ENCODE peak calls at places on chromosome 21, in six cellular contexts. K is BJ; O is AG10803; S is retinal pigment epithelial cell; T is CD8-positive, alpha-beta T cell; L is GM23338. P is an unnamed sample.

GRCh38 chr21:22993822-22994574 is 1995.8 kb downstream of the NCAM2 start:
- DNase-seq in K (no peak), O (no peak), S (no peak), T (no peak), L (no peak), P (no peak)

GRCh38 chr21:14591882-14592281 is 45.8 kb upstream of the SAMSN1 start:
- DNase-seq in K (no peak), O (peak; percentile 5), S (peak; percentile 27), T (no peak), L (no peak), P (peak; percentile 45)

GRCh38 chr21:28754127-28754611 is 238.5 kb downstream of the LTN1 start:
- DNase-seq in K (peak; percentile 91), O (peak; percentile 67), S (peak; percentile 82), T (no peak), L (no peak), P (no peak)

GRCh38 chr21:42524341-42525227 is 10.9 kb downstream of the SLC37A1 start:
- DNase-seq in K (peak; percentile 25), O (peak; percentile 54), S (no peak), T (peak; percentile 38), L (peak; percentile 53), P (no peak)

GRCh38 chr21:34530264-34530663 is 18.3 kb upstream of the KCNE1 start:
- DNase-seq in K (peak; percentile 59), O (peak; percentile 86), S (no peak), T (no peak), L (no peak), P (no peak)

GRCh38 chr21:42218836-42219605 is at the start of gene ABCG1:
- DNase-seq in K (no peak), O (no peak), S (no peak), T (no peak), L (peak; percentile 87), P (no peak)

GRCh38 chr21:37627074-37627473 is 260.5 kb downstream of the DYRK1A start:
- DNase-seq in K (no peak), O (no peak), S (no peak), T (no peak), L (peak; percentile 8), P (no peak)

GRCh38 chr21:30164796-30165195 is 1.8 kb downstream of the CLDN17 start:
- DNase-seq in K (no peak), O (no peak), S (no peak), T (no peak), L (no peak), P (no peak)

GRCh38 chr21:15423676-15424445 is 305.9 kb upstream of the USP25 start:
- DNase-seq in K (no peak), O (no peak), S (no peak), T (no peak), L (peak; percentile 84), P (no peak)

GRCh38 chr21:29302340-29302991 is 3.7 kb downstream of the BACH1 start:
- DNase-seq in K (no peak), O (no peak), S (no peak), T (no peak), L (no peak), P (no peak)

GRCh38 chr21:43190544-43191340 is 21.9 kb downstream of the CRYAA start:
- DNase-seq in K (no peak), O (no peak), S (no peak), T (no peak), L (no peak), P (no peak)

GRCh38 chr21:29671728-29672127 is 268.1 kb downstream of the GRIK1 start:
- DNase-seq in K (no peak), O (no peak), S (no peak), T (no peak), L (peak; percentile 19), P (no peak)

GRCh38 chr21:42581676-42582371 is 68.2 kb downstream of the SLC37A1 start:
- DNase-seq in K (no peak), O (no peak), S (no peak), T (no peak), L (no peak), P (no peak)

GRCh38 chr21:35222541-35222941 is 173.4 kb upstream of the RUNX1 start:
- DNase-seq in K (no peak), O (peak; percentile 22), S (no peak), T (no peak), L (no peak), P (no peak)

GRCh38 chr21:25967566-25968438 is 202.8 kb downstream of the APP start:
- DNase-seq in K (no peak), O (no peak), S (peak; percentile 44), T (no peak), L (no peak), P (no peak)

GRCh38 chr21:26966978-26967913 is at the start of gene ADAMTS5:
- DNase-seq in K (no peak), O (peak; percentile 94), S (no peak), T (no peak), L (peak; percentile 74), P (peak; percentile 71)

GRCh38 chr21:16004121-16004520 is 274.3 kb downstream of the USP25 start:
- DNase-seq in K (no peak), O (no peak), S (no peak), T (no peak), L (no peak), P (no peak)

GRCh38 chr21:14771587-14771986 is 225.5 kb upstream of the SAMSN1 start:
- DNase-seq in K (no peak), O (no peak), S (no peak), T (no peak), L (no peak), P (no peak)

GRCh38 chr21:20404915-20405314 is 593.3 kb upstream of the NCAM2 start:
- DNase-seq in K (no peak), O (no peak), S (no peak), T (no peak), L (peak; percentile 14), P (no peak)

GRCh38 chr21:29196021-29196663 is 65.7 kb downstream of the MAP3K7CL start:
- DNase-seq in K (peak; percentile 56), O (peak; percentile 79), S (peak; percentile 51), T (peak; percentile 35), L (peak; percentile 33), P (peak; percentile 92)

GRCh38 chr21:43323244-43324005 is 103.5 kb downstream of the SIK1 start:
- DNase-seq in K (no peak), O (peak; percentile 17), S (peak; percentile 60), T (no peak), L (no peak), P (no peak)

GRCh38 chr21:29827236-29827635 is 112.6 kb downstream of the GRIK1 start:
- DNase-seq in K (no peak), O (no peak), S (no peak), T (no peak), L (no peak), P (no peak)

GRCh38 chr21:41929248-41929647 is 24.6 kb downstream of the C2CD2 start:
- DNase-seq in K (no peak), O (no peak), S (no peak), T (no peak), L (no peak), P (no peak)

DNA sequence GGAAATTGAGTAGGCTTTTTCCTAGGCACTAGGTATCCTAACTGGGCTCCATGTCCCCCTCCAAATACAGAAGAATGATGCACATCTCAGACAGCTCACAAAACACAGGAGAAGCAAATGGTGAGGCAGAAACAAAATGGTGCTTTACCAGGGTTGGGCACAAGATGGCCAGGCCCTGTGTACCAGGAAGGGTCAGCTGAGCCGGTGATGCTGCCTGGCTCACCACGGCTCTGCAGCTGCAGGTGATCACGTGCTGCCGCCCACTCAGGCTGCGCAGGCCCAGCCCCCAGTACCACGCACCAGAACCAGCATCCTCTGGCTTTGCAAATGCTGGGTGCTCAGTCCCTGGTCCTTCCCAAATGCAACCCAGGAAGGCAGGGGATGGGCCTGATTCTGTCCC is 998 bp upstream of the DSCAM start:
- DNase-seq in K (no peak), O (no peak), S (no peak), T (no peak), L (peak; percentile 5), P (no peak)
- TF ChIP-seq CTCF in K (no peak), O (no peak), S (no peak), T (no peak), L (peak; percentile 14), P (no peak)

DNA sequence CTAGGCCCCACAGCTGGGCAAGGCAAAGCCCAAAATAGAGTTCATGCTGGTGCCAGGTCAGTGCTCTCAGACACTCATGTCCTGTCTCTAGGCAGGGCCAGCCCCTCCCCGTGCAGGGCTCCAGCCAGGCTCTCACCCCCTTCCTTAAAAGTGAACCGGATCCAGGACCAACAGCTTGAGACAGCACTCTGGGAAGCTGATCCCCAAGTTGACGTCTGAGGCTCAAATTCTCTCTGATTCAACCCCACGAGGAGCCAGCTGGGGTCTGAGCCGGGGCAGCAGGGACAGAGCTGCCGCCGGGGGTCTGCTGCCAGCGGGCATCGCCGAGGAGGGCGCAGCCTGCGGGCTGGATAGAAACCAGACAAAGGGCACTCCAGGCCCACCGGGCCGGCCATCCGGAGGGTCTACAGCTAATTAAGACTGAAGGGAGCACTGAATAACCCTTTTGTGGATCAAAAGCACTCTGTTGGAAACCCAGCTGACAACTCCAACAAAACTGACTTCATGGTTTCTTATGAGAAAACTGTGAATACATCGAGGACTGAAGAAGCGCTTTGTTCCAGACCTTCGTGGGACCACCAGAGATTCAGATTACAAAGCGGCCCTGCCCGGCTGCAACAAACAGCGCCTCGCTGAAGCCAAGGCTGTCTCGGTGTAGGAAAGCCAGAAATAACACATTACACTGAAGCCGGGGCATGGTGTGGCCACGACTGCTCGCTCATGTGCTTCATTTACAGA is 95.8 kb downstream of the PSMG1 start:
- DNase-seq in K (no peak), O (no peak), S (peak; percentile 30), T (no peak), L (no peak), P (no peak)
- H3K4me3 ChIP-seq in K (no peak overlapping the region), O (no peak overlapping the region), S (no peak overlapping the region), T (no peak overlapping the region), L (no peak overlapping the region), P (no peak overlapping the region)

GRCh38 chr21:45192332-45192731 is 95.4 kb downstream of the POFUT2 start:
- DNase-seq in K (no peak), O (no peak), S (no peak), T (no peak), L (peak; percentile 47), P (no peak)
- TF ChIP-seq CTCF in K (no peak), O (no peak), S (peak; percentile 12), T (no peak), L (peak; percentile 60), P (no peak)

DNA sequence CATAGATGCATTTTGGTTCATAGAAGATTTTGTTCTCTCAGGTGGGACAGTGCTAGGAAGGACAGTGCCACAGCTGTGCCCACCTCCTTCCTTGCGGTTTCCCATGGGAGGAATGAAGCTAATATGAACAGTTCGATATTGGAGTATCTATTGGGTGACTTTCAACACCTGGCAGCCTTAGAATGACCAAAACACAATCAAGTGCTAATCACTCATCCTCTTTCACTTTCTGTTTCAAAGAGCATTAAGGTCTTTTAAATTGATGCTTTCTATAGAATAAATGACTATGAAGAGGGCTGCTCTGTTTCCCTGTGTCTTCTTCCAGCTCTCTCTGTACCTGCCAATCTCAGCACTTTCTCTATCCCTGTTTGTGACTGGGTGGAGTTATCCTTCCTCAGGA is 784.0 kb downstream of the MRPL39 start:
- DNase-seq in K (no peak), O (no peak), S (no peak), T (no peak), L (no peak), P (no peak)
- H3K4me3 ChIP-seq in K (no peak overlapping the region), O (no peak overlapping the region), S (no peak overlapping the region), T (no peak overlapping the region), L (no peak overlapping the region), P (no peak overlapping the region)